ENCODE peak calls at places on chromosomes 5 and 9, in ten cellular contexts. One of them, this sample, is unnamed.

GRCh38 chr5:116137544-116138378 is 52.9 kb downstream of the COMMD10 start:
- DNase-seq in lower leg skin: no peak
- DNase-seq in psoas muscle: no peak
- DNase-seq in astrocyte of the cerebellum: peak; percentile 48
- DNase-seq in tibial artery: no peak
- DNase-seq in right atrium auricular region: no peak
- DNase-seq in fibroblast of mammary gland: peak; percentile 64
- DNase-seq in tibial nerve: no peak
- DNase-seq in astrocyte: peak; percentile 30
- DNase-seq in mucosa of descending colon: no peak
- DNase-seq in this sample: peak; percentile 35

GRCh38 chr5:78280261-78280660 is 14.2 kb downstream of the AP3B1 start:
- DNase-seq in tibial nerve: no peak
- DNase-seq in right atrium auricular region: no peak
- DNase-seq in tibial artery: no peak
- DNase-seq in astrocyte of the cerebellum: no peak
- DNase-seq in astrocyte: no peak
- DNase-seq in fibroblast of mammary gland: no peak
- DNase-seq in mucosa of descending colon: no peak
- DNase-seq in psoas muscle: no peak
- DNase-seq in lower leg skin: no peak
- DNase-seq in this sample: no peak

GRCh38 chr9:128123451-128124080 is 4.0 kb downstream of the PTGES2 start:
- DNase-seq in tibial artery: no peak
- DNase-seq in mucosa of descending colon: peak; percentile 24
- DNase-seq in astrocyte of the cerebellum: no peak
- DNase-seq in tibial nerve: no peak
- DNase-seq in astrocyte: no peak
- DNase-seq in lower leg skin: no peak
- DNase-seq in right atrium auricular region: no peak
- DNase-seq in fibroblast of mammary gland: no peak
- DNase-seq in psoas muscle: peak; percentile 7
- DNase-seq in this sample: no peak

GRCh38 chr5:127041571-127041970 is 11.2 kb upstream of the MARCHF3 start:
- DNase-seq in fibroblast of mammary gland: peak; percentile 63
- DNase-seq in mucosa of descending colon: no peak
- DNase-seq in lower leg skin: no peak
- DNase-seq in psoas muscle: no peak
- DNase-seq in tibial artery: no peak
- DNase-seq in astrocyte of the cerebellum: no peak
- DNase-seq in right atrium auricular region: no peak
- DNase-seq in tibial nerve: no peak
- DNase-seq in astrocyte: peak; percentile 10
- DNase-seq in this sample: no peak

GRCh38 chr9:109320338-109320733 is 523 bp downstream of the EPB41L4B start:
- DNase-seq in tibial artery: no peak
- DNase-seq in fibroblast of mammary gland: no peak
- DNase-seq in right atrium auricular region: no peak
- DNase-seq in psoas muscle: peak; percentile 11
- DNase-seq in lower leg skin: no peak
- DNase-seq in tibial nerve: no peak
- DNase-seq in mucosa of descending colon: peak; percentile 71
- DNase-seq in astrocyte: no peak
- DNase-seq in astrocyte of the cerebellum: no peak
- DNase-seq in this sample: no peak

GRCh38 chr9:109182940-109183798 is 16.1 kb upstream of the FRRS1L start:
- DNase-seq in psoas muscle: no peak
- DNase-seq in tibial artery: no peak
- DNase-seq in lower leg skin: no peak
- DNase-seq in astrocyte: peak; percentile 15
- DNase-seq in mucosa of descending colon: peak; percentile 55
- DNase-seq in astrocyte of the cerebellum: no peak
- DNase-seq in fibroblast of mammary gland: peak; percentile 24
- DNase-seq in tibial nerve: no peak
- DNase-seq in right atrium auricular region: no peak
- DNase-seq in this sample: peak; percentile 15

GRCh38 chr9:112273826-112274225 is 59.6 kb downstream of the PTBP3 start:
- DNase-seq in right atrium auricular region: no peak
- DNase-seq in fibroblast of mammary gland: no peak
- DNase-seq in tibial artery: no peak
- DNase-seq in astrocyte of the cerebellum: no peak
- DNase-seq in lower leg skin: no peak
- DNase-seq in tibial nerve: no peak
- DNase-seq in astrocyte: no peak
- DNase-seq in psoas muscle: no peak
- DNase-seq in mucosa of descending colon: no peak
- DNase-seq in this sample: no peak

GRCh38 chr5:91200692-91201091 is 182.4 kb downstream of the ARRDC3 start:
- DNase-seq in mucosa of descending colon: no peak
- DNase-seq in fibroblast of mammary gland: no peak
- DNase-seq in tibial artery: no peak
- DNase-seq in psoas muscle: no peak
- DNase-seq in astrocyte of the cerebellum: no peak
- DNase-seq in lower leg skin: no peak
- DNase-seq in astrocyte: no peak
- DNase-seq in right atrium auricular region: no peak
- DNase-seq in tibial nerve: no peak
- DNase-seq in this sample: no peak

DNA sequence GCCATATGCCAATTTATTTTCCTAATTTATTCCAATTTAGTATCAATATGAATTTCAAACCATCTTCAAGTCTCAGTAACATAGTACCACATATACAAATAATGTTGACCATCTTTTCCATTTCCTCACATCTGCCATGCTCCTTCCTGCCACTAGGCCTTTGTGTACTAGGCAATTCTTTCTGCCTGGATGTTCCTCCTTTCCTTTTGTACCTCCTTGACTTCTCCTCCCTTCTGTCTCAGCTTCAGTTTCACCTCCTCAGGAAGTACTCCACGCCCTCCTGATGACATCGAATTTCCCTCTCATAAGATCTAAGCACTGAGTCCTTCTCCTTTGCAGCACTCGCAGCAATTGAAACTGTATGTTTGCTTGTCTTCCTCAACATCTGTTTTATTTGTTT is 53.9 kb downstream of the MEF2C start:
- DNase-seq in astrocyte: no peak
- DNase-seq in tibial artery: no peak
- DNase-seq in psoas muscle: no peak
- DNase-seq in right atrium auricular region: no peak
- DNase-seq in lower leg skin: peak; percentile 26
- DNase-seq in astrocyte of the cerebellum: no peak
- DNase-seq in fibroblast of mammary gland: no peak
- DNase-seq in tibial nerve: no peak
- DNase-seq in mucosa of descending colon: no peak
- DNase-seq in this sample: peak; percentile 12
- H3K4me3 ChIP-seq in astrocyte: no peak overlapping the region
- H3K4me3 ChIP-seq in tibial artery: peak overlapping the region; percentile 31
- H3K4me3 ChIP-seq in psoas muscle: peak overlapping the region; percentile 26
- H3K4me3 ChIP-seq in right atrium auricular region: no peak overlapping the region
- H3K4me3 ChIP-seq in lower leg skin: no peak overlapping the region
- H3K4me3 ChIP-seq in astrocyte of the cerebellum: no peak overlapping the region
- H3K4me3 ChIP-seq in fibroblast of mammary gland: no peak overlapping the region
- H3K4me3 ChIP-seq in tibial nerve: no peak overlapping the region
- H3K4me3 ChIP-seq in mucosa of descending colon: no peak overlapping the region
- H3K4me3 ChIP-seq in this sample: no peak overlapping the region

GRCh38 chr9:98482248-98482647 is 226.5 kb downstream of the GABBR2 start:
- DNase-seq in mucosa of descending colon: no peak
- DNase-seq in psoas muscle: no peak
- DNase-seq in right atrium auricular region: no peak
- DNase-seq in lower leg skin: no peak
- DNase-seq in fibroblast of mammary gland: no peak
- DNase-seq in tibial nerve: no peak
- DNase-seq in astrocyte of the cerebellum: no peak
- DNase-seq in astrocyte: peak; percentile 53
- DNase-seq in tibial artery: no peak
- DNase-seq in this sample: peak; percentile 15

GRCh38 chr9:98479967-98480847 is 224.8 kb upstream of the TBC1D2 start:
- DNase-seq in right atrium auricular region: no peak
- DNase-seq in tibial artery: no peak
- DNase-seq in tibial nerve: no peak
- DNase-seq in astrocyte: peak; percentile 65
- DNase-seq in psoas muscle: no peak
- DNase-seq in astrocyte of the cerebellum: no peak
- DNase-seq in mucosa of descending colon: no peak
- DNase-seq in fibroblast of mammary gland: peak; percentile 32
- DNase-seq in lower leg skin: no peak
- DNase-seq in this sample: peak; percentile 22

GRCh38 chr9:98485706-98486105 is 223.0 kb downstream of the GABBR2 start:
- DNase-seq in psoas muscle: no peak
- DNase-seq in tibial artery: no peak
- DNase-seq in fibroblast of mammary gland: no peak
- DNase-seq in right atrium auricular region: no peak
- DNase-seq in astrocyte: no peak
- DNase-seq in mucosa of descending colon: no peak
- DNase-seq in astrocyte of the cerebellum: no peak
- DNase-seq in lower leg skin: no peak
- DNase-seq in tibial nerve: no peak
- DNase-seq in this sample: no peak

GRCh38 chr9:98481676-98482075 is 226.2 kb upstream of the TBC1D2 start:
- DNase-seq in psoas muscle: no peak
- DNase-seq in tibial artery: no peak
- DNase-seq in mucosa of descending colon: no peak
- DNase-seq in astrocyte of the cerebellum: no peak
- DNase-seq in lower leg skin: no peak
- DNase-seq in fibroblast of mammary gland: peak; percentile 15
- DNase-seq in tibial nerve: no peak
- DNase-seq in right atrium auricular region: no peak
- DNase-seq in astrocyte: peak; percentile 21
- DNase-seq in this sample: no peak

DNA sequence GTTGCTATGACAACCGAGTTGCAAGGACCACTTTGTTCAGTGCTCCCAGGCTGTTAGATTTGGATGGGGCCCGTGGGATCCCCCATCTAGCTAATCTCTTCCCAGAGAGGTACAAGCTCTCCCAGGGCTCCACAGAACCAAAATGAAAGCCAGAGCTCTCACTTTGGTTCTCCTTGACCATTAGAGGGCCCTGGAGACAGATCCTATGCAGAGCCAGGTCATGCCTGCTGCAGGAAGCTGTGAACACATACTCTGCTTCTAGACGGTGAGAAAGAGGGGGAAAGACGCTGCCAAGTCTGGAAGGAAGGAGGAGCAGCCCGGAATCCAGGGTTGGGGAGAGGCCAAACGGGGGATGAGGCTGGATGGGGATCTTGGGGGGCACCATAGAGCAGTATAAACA is 224.5 kb downstream of the GABBR2 start:
- DNase-seq in tibial nerve: no peak
- DNase-seq in mucosa of descending colon: no peak
- DNase-seq in astrocyte: peak; percentile 41
- DNase-seq in fibroblast of mammary gland: peak; percentile 44
- DNase-seq in lower leg skin: no peak
- DNase-seq in psoas muscle: no peak
- DNase-seq in tibial artery: no peak
- DNase-seq in astrocyte of the cerebellum: no peak
- DNase-seq in right atrium auricular region: no peak
- DNase-seq in this sample: no peak
- TF ChIP-seq CTCF in tibial nerve: no peak
- TF ChIP-seq CTCF in mucosa of descending colon: no peak
- TF ChIP-seq CTCF in astrocyte: no peak
- TF ChIP-seq CTCF in fibroblast of mammary gland: peak; percentile 16
- TF ChIP-seq CTCF in lower leg skin: no peak
- TF ChIP-seq CTCF in psoas muscle: no peak
- TF ChIP-seq CTCF in tibial artery: no peak
- TF ChIP-seq CTCF in astrocyte of the cerebellum: no peak
- TF ChIP-seq CTCF in right atrium auricular region: no peak
- TF ChIP-seq CTCF in this sample: peak; percentile 32

GRCh38 chr5:43041669-43042175 is 1.6 kb upstream of the ANXA2R start:
- DNase-seq in right atrium auricular region: peak; percentile 68
- DNase-seq in tibial artery: peak; percentile 81
- DNase-seq in fibroblast of mammary gland: peak; percentile 89
- DNase-seq in psoas muscle: peak; percentile 53
- DNase-seq in astrocyte: peak; percentile 89
- DNase-seq in lower leg skin: peak; percentile 41
- DNase-seq in tibial nerve: no peak
- DNase-seq in mucosa of descending colon: peak; percentile 74
- DNase-seq in astrocyte of the cerebellum: no peak
- DNase-seq in this sample: peak; percentile 89

GRCh38 chr5:43039468-43040286 is 442 bp downstream of the ANXA2R start:
- DNase-seq in astrocyte: peak; percentile 88
- DNase-seq in tibial artery: peak; percentile 83
- DNase-seq in right atrium auricular region: peak; percentile 82
- DNase-seq in psoas muscle: peak; percentile 75
- DNase-seq in astrocyte of the cerebellum: peak; percentile 78
- DNase-seq in tibial nerve: peak; percentile 48
- DNase-seq in mucosa of descending colon: peak; percentile 71
- DNase-seq in lower leg skin: peak; percentile 62
- DNase-seq in fibroblast of mammary gland: peak; percentile 83
- DNase-seq in this sample: peak; percentile 63

GRCh38 chr5:43041131-43041668 is 1.1 kb upstream of the ANXA2R start:
- DNase-seq in psoas muscle: peak; percentile 31
- DNase-seq in tibial nerve: no peak
- DNase-seq in tibial artery: peak; percentile 79
- DNase-seq in fibroblast of mammary gland: no peak
- DNase-seq in astrocyte of the cerebellum: no peak
- DNase-seq in lower leg skin: no peak
- DNase-seq in mucosa of descending colon: peak; percentile 53
- DNase-seq in astrocyte: no peak
- DNase-seq in right atrium auricular region: peak; percentile 75
- DNase-seq in this sample: no peak

GRCh38 chr5:43039115-43039467 is 1.0 kb downstream of the ANXA2R start:
- DNase-seq in astrocyte of the cerebellum: no peak
- DNase-seq in tibial artery: no peak
- DNase-seq in psoas muscle: no peak
- DNase-seq in right atrium auricular region: no peak
- DNase-seq in fibroblast of mammary gland: no peak
- DNase-seq in mucosa of descending colon: no peak
- DNase-seq in tibial nerve: no peak
- DNase-seq in lower leg skin: no peak
- DNase-seq in astrocyte: no peak
- DNase-seq in this sample: no peak

DNA sequence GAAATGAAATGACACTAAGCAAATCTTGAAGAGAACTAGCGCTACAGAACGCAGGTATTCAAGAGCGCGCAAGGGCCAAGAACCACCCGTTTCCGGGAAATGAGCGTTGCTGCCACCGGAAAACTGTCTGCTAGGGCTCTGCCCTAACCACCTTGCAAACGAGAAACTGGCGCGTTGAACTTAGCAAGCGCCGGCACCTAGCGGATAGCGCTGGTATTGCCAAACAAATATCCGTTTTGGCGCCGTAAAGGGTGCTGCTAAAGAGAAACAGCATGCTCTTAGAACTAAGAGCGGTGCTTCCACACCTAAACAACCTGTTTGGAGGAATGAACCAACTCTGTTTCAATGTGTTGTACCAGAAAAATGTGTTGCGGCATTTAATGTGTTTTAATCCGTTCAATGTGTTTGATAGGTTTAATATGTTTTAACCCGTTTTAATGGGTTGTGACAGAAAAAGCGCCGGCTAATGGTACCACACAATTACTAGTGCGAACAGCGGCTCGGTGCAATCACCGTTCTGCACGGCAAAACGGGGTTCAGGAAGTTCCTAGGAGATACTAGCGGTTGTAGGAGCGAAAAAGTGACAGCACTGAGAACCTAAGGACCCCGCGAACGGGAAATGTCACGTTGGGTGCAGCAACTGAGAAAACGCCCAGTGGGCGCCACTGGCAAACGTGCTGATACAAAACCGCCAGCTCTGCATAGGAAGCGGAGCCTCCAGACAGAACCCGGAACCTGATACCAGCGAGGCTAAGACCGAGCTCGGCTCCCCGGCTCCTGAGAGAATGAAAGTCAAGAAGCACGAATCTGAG is at the start of gene ANXA2R:
- DNase-seq in tibial artery: peak; percentile 94
- DNase-seq in tibial nerve: peak; percentile 81
- DNase-seq in right atrium auricular region: peak; percentile 93
- DNase-seq in mucosa of descending colon: peak; percentile 92
- DNase-seq in astrocyte: peak; percentile 96
- DNase-seq in fibroblast of mammary gland: peak; percentile 95
- DNase-seq in lower leg skin: peak; percentile 91
- DNase-seq in astrocyte of the cerebellum: peak; percentile 97
- DNase-seq in psoas muscle: peak; percentile 85
- DNase-seq in this sample: peak; percentile 92
- H3K4me3 ChIP-seq in tibial artery: peak within 1 kb of the TSS; percentile 77
- H3K4me3 ChIP-seq in tibial nerve: peak within 1 kb of the TSS; percentile 64
- H3K4me3 ChIP-seq in right atrium auricular region: peak within 1 kb of the TSS; percentile 58
- H3K4me3 ChIP-seq in mucosa of descending colon: no peak within 1 kb of the TSS
- H3K4me3 ChIP-seq in astrocyte: peak within 1 kb of the TSS; percentile 74
- H3K4me3 ChIP-seq in fibroblast of mammary gland: peak within 1 kb of the TSS; percentile 57
- H3K4me3 ChIP-seq in lower leg skin: peak within 1 kb of the TSS; percentile 58
- H3K4me3 ChIP-seq in astrocyte of the cerebellum: peak within 1 kb of the TSS; percentile 60
- H3K4me3 ChIP-seq in psoas muscle: peak within 1 kb of the TSS; percentile 75
- H3K4me3 ChIP-seq in this sample: peak within 1 kb of the TSS; percentile 77

GRCh38 chr9:71716138-71716909 is 52.0 kb downstream of the CEMIP2 start:
- DNase-seq in tibial nerve: no peak
- DNase-seq in astrocyte: no peak
- DNase-seq in lower leg skin: no peak
- DNase-seq in tibial artery: no peak
- DNase-seq in mucosa of descending colon: no peak
- DNase-seq in right atrium auricular region: no peak
- DNase-seq in fibroblast of mammary gland: peak; percentile 19
- DNase-seq in astrocyte of the cerebellum: no peak
- DNase-seq in psoas muscle: no peak
- DNase-seq in this sample: no peak
- TF ChIP-seq CTCF in tibial nerve: no peak
- TF ChIP-seq CTCF in astrocyte: peak; percentile 48
- TF ChIP-seq CTCF in lower leg skin: no peak
- TF ChIP-seq CTCF in tibial artery: peak; percentile 34
- TF ChIP-seq CTCF in mucosa of descending colon: no peak
- TF ChIP-seq CTCF in right atrium auricular region: no peak
- TF ChIP-seq CTCF in fibroblast of mammary gland: peak; percentile 53
- TF ChIP-seq CTCF in astrocyte of the cerebellum: peak; percentile 22
- TF ChIP-seq CTCF in psoas muscle: peak; percentile 39
- TF ChIP-seq CTCF in this sample: peak; percentile 39